ENCODE peak calls at places on chromosomes 11 and 22, in eight cellular contexts. B is skeletal muscle cell; I is A549; E is right cardiac atrium; K is AG04450; U is NCI-H1092; J is RPMI7951; M is activated naive CD8-positive, alpha-beta T cell treated with anti-CD3 and anti-CD28 coated beads, Interleukin-2, amount 50 U/mL, for 24 hours. F is an unnamed sample.

GRCh38 chr11:77590194-77590591 is 440 bp downstream of the AQP11 start:
- DNase-seq in E (peak), J (peak), U (peak), B (peak), M (no peak), I (peak), K (no peak), F (peak)

GRCh38 chr11:90788956-90789355 is 566.1 kb upstream of the CHORDC1 start:
- DNase-seq in M (no peak), I (no peak), E (no peak), K (no peak), U (no peak), B (no peak), J (no peak), F (no peak)

GRCh38 chr11:68825603-68826002 is 16.1 kb downstream of the CPT1A start:
- DNase-seq in M (peak), E (no peak), B (no peak), U (no peak), K (no peak), J (no peak), I (no peak), F (no peak)

GRCh38 chr22:45911601-45912271 is 65.2 kb downstream of the WNT7B start:
- DNase-seq in U (peak), B (no peak), E (peak), M (no peak), I (peak), K (no peak), J (peak), F (peak)

GRCh38 chr11:130609121-130610035 is 160.9 kb downstream of the ADAMTS15 start:
- DNase-seq in J (no peak), E (peak), I (no peak), K (no peak), M (no peak), B (peak), U (no peak), F (no peak)

GRCh38 chr11:79413258-79413657 is 27.6 kb downstream of the TENM4 start:
- DNase-seq in I (no peak), E (peak), U (peak), K (peak), M (no peak), J (peak), B (peak), F (peak)

GRCh38 chr11:85946221-85946620 is 91.0 kb downstream of the CCDC83 start:
- DNase-seq in J (peak), M (no peak), U (no peak), I (no peak), B (no peak), E (no peak), K (no peak), F (no peak)

GRCh38 chr22:42172385-42173172 is 42.0 kb upstream of the CYP2D6 start:
- DNase-seq in M (no peak), J (no peak), B (no peak), E (no peak), I (no peak), K (no peak), U (no peak), F (no peak)

GRCh38 chr11:34706709-34707461 is 86.0 kb downstream of the EHF start:
- DNase-seq in J (no peak), E (no peak), U (no peak), B (no peak), I (no peak), M (no peak), K (no peak), F (no peak)

GRCh38 chr22:37484115-37485005 is 1.8 kb downstream of the MFNG start:
- DNase-seq in U (no peak), I (no peak), K (no peak), J (no peak), E (peak), M (peak), B (no peak), F (no peak)

GRCh38 chr22:24952837-24953293 is 349 bp downstream of the KIAA1671 start:
- DNase-seq in E (peak), I (peak), K (no peak), U (peak), M (peak), J (peak), B (no peak), F (peak)

GRCh38 chr11:15967166-15967565 is 389.2 kb downstream of the SOX6 start:
- DNase-seq in B (no peak), J (peak), K (no peak), I (peak), E (no peak), M (no peak), U (no peak), F (no peak)

GRCh38 chr11:1840780-1841480 is 2.1 kb downstream of the TNNI2 start:
- DNase-seq in J (no peak), E (peak), I (no peak), K (no peak), U (no peak), M (no peak), B (no peak), F (no peak)

GRCh38 chr11:107563702-107564101 is 1.8 kb downstream of the ALKBH8 start:
- DNase-seq in E (no peak), U (peak), M (peak), B (no peak), I (peak), J (peak), K (no peak), F (peak)

GRCh38 chr11:111422494-111423249 is 43.6 kb upstream of the POU2AF1 start:
- DNase-seq in M (peak), K (no peak), J (no peak), E (peak), I (peak), B (no peak), U (peak), F (peak)

GRCh38 chr11:99268895-99269294 is 248.1 kb downstream of the CNTN5 start:
- DNase-seq in E (no peak), M (no peak), I (no peak), B (no peak), U (no peak), J (no peak), K (no peak), F (peak)

GRCh38 chr11:66258473-66258893 is 10.0 kb upstream of the RAB1B start:
- DNase-seq in K (no peak), E (no peak), B (no peak), I (no peak), U (no peak), M (no peak), J (no peak), F (no peak)

GRCh38 chr22:41364955-41365354 is 16.8 kb upstream of the TEF start:
- DNase-seq in J (no peak), U (no peak), M (no peak), B (no peak), K (no peak), E (no peak), I (no peak), F (no peak)

GRCh38 chr11:67600324-67601029 is 6.3 kb upstream of the NDUFV1 start:
- DNase-seq in J (no peak), I (no peak), M (no peak), K (no peak), E (no peak), B (no peak), U (no peak), F (no peak)

GRCh38 chr11:127996825-127997224 is 590.5 kb downstream of the ETS1 start:
- DNase-seq in E (no peak), K (no peak), U (no peak), J (peak), B (peak), M (no peak), I (no peak), F (no peak)

GRCh38 chr11:120134106-120134930 is 3.6 kb downstream of the TRIM29 start:
- DNase-seq in B (no peak), K (no peak), U (no peak), J (no peak), M (no peak), E (no peak), I (no peak), F (no peak)

GRCh38 chr11:1161410-1162152 is 3.8 kb downstream of the MUC5AC start:
- DNase-seq in B (no peak), U (no peak), E (no peak), J (no peak), I (no peak), M (no peak), K (no peak), F (no peak)

GRCh38 chr11:12084191-12084717 is 26.1 kb upstream of the MICAL2 start:
- DNase-seq in K (no peak), E (no peak), I (no peak), M (no peak), B (no peak), J (no peak), U (no peak), F (no peak)

GRCh38 chr22:48666620-48667019 is 1161.1 kb downstream of the BRD1 start:
- DNase-seq in M (no peak), U (no peak), J (no peak), I (no peak), K (no peak), E (no peak), B (no peak), F (no peak)

GRCh38 chr11:128116447-128117240 is 470.7 kb downstream of the ETS1 start:
- DNase-seq in B (peak), K (no peak), J (peak), I (no peak), U (peak), E (no peak), M (no peak), F (no peak)

GRCh38 chr11:27699242-27699925 is 871 bp downstream of the BDNF start:
- DNase-seq in I (no peak), K (no peak), U (no peak), B (no peak), M (no peak), E (peak), J (peak), F (no peak)

GRCh38 chr11:70464509-70465361 is 66.4 kb downstream of the CTTN start:
- DNase-seq in E (no peak), U (no peak), B (no peak), I (no peak), M (no peak), J (no peak), K (no peak), F (no peak)

GRCh38 chr11:2778630-2779498 is 79.1 kb upstream of the KCNQ1OT1 start:
- DNase-seq in E (peak), B (no peak), M (no peak), K (peak), I (peak), U (peak), J (peak), F (peak)

GRCh38 chr22:20494978-20495860 is at the start of gene KLHL22:
- DNase-seq in B (no peak), M (peak), I (no peak), K (no peak), U (peak), E (peak), J (peak), F (peak)

GRCh38 chr11:2151500-2152257 is 9.3 kb downstream of the INS start:
- DNase-seq in I (peak), U (peak), B (no peak), K (peak), E (peak), M (peak), J (peak), F (peak)

GRCh38 chr11:27370374-27370773 is 7.4 kb upstream of the CCDC34 start:
- DNase-seq in B (no peak), E (no peak), U (no peak), M (no peak), I (no peak), K (peak), J (no peak), F (peak)

GRCh38 chr11:120137187-120137610 is 714 bp downstream of the TRIM29 start:
- DNase-seq in K (no peak), U (no peak), J (no peak), M (no peak), E (no peak), I (no peak), B (no peak), F (no peak)

GRCh38 chr11:285021-285893 is 3.7 kb upstream of the PGGHG start:
- DNase-seq in K (no peak), J (no peak), I (no peak), U (no peak), E (no peak), B (no peak), M (no peak), F (no peak)

GRCh38 chr11:17610402-17610894 is 63.4 kb downstream of the OTOG start:
- DNase-seq in I (no peak), E (no peak), U (no peak), M (no peak), B (no peak), J (no peak), K (no peak), F (no peak)

F was measured in COR-L47.